ENCODE peak calls at places on chromosomes 6 and 20, in ten cellular contexts. D, A, C, G, J, R, T, I, O and L are unnamed samples. For H3K4me1, the result is how much of the 10 kb centered on the place peaks cover.

GRCh38 chr6:144745434-144745833 is 460.3 kb downstream of the UTRN start:
- DNase-seq in G (no peak), T (no peak), I (no peak), C (no peak), O (no peak), D (no peak), A (no peak), R (no peak), J (no peak), L (no peak)

GRCh38 chr6:114339706-114340105 is 3.1 kb downstream of the HS3ST5 start:
- DNase-seq in R (no peak), C (no peak), G (no peak), D (no peak), A (no peak), O (peak), T (no peak), I (no peak), J (no peak), L (no peak)

GRCh38 chr6:341914-342831 is 49.4 kb upstream of the IRF4 start:
- DNase-seq in I (no peak), A (no peak), R (no peak), T (no peak), J (no peak), O (no peak), G (no peak), D (no peak), C (no peak), L (no peak)

GRCh38 chr6:138434915-138435314 is 30.9 kb downstream of the HEBP2 start:
- DNase-seq in R (no peak), A (no peak), C (no peak), G (no peak), T (no peak), D (no peak), J (no peak), O (no peak), I (no peak), L (no peak)

GRCh38 chr6:122753688-122754056 is 25.8 kb upstream of the FABP7 start:
- DNase-seq in J (no peak), A (no peak), I (no peak), D (no peak), C (no peak), R (no peak), T (no peak), O (no peak), G (no peak), L (no peak)

GRCh38 chr20:20732641-20733040 is 20.2 kb upstream of the RALGAPA2 start:
- DNase-seq in T (no peak), J (no peak), A (no peak), R (no peak), I (no peak), C (peak), D (no peak), G (no peak), O (no peak), L (no peak)

GRCh38 chr6:148885154-148885870 is 138.5 kb downstream of the UST start:
- DNase-seq in A (no peak), T (no peak), R (no peak), O (peak), I (no peak), C (peak), D (no peak), J (no peak), G (no peak), L (no peak)

GRCh38 chr20:21812384-21812783 is 106.9 kb downstream of the PAX1 start:
- DNase-seq in C (no peak), G (no peak), A (no peak), J (no peak), O (no peak), D (no peak), I (no peak), R (no peak), T (no peak), L (no peak)

GRCh38 chr6:68628156-68628555 is 6.9 kb upstream of the ADGRB3 start:
- DNase-seq in J (no peak), A (no peak), R (no peak), I (no peak), G (no peak), D (no peak), T (no peak), C (no peak), O (no peak), L (no peak)

GRCh38 chr6:53731906-53732636 is 62.7 kb upstream of the LRRC1 start:
- DNase-seq in G (no peak), R (no peak), D (no peak), A (no peak), O (no peak), J (no peak), T (no peak), I (no peak), C (no peak), L (no peak)

GRCh38 chr6:103273048-103273447 is 1586.7 kb downstream of the HACE1 start:
- DNase-seq in R (no peak), C (no peak), O (no peak), G (peak), T (no peak), J (peak), I (peak), A (no peak), D (peak), L (no peak)

GRCh38 chr6:56953597-56954388 is 1.1 kb upstream of the BEND6 start:
- DNase-seq in A (no peak), R (no peak), O (no peak), G (peak), J (peak), T (no peak), D (no peak), I (peak), C (peak), L (no peak)

GRCh38 chr6:4872841-4873240 is 96.6 kb downstream of the CDYL start:
- DNase-seq in O (peak), R (no peak), J (no peak), C (peak), D (no peak), I (no peak), T (no peak), G (no peak), A (no peak), L (no peak)

GRCh38 chr20:49724637-49725606 is 11.2 kb upstream of the B4GALT5 start:
- DNase-seq in R (peak), J (no peak), D (peak), G (no peak), A (peak), O (peak), C (peak), T (no peak), I (no peak), L (no peak)

GRCh38 chr20:22577515-22578220 is 6.7 kb downstream of the FOXA2 start:
- DNase-seq in J (no peak), I (no peak), R (no peak), D (no peak), G (peak), T (no peak), A (no peak), C (no peak), O (no peak), L (no peak)

GRCh38 chr6:18423426-18423825 is 36.3 kb downstream of the RNF144B start:
- DNase-seq in A (no peak), C (no peak), G (no peak), T (no peak), R (no peak), D (no peak), J (no peak), O (no peak), I (no peak), L (no peak)

GRCh38 chr6:18424201-18424600 is 37.1 kb downstream of the RNF144B start:
- DNase-seq in A (no peak), I (no peak), G (no peak), J (peak), O (no peak), R (no peak), C (no peak), D (no peak), T (no peak), L (no peak)

GRCh38 chr6:18416341-18416679 is 29.2 kb downstream of the RNF144B start:
- DNase-seq in J (no peak), T (no peak), G (no peak), A (no peak), O (no peak), D (no peak), C (no peak), I (no peak), R (no peak), L (no peak)

GRCh38 chr6:18425218-18425617 is 38.1 kb downstream of the RNF144B start:
- DNase-seq in I (no peak), J (no peak), A (no peak), O (no peak), D (no peak), R (no peak), G (no peak), T (no peak), C (no peak), L (no peak)

DNA sequence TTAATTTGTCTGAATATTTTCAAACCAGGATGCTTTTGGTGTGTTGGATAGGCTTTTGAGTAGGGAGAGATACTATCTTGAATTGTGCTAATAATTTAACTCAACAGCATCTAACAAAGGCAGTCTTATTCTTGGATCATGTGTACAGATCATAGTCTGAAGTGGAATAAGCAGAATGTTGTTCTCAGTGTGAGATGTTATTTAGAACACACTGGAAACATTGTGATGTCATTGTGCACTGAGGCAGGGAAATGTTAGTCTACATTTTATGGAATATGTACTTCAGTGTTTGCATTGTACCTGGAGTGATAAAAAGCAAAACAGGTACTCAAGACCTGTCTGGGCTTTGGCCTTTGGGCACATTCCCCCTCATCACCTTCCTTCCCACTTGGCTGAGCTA is 35.0 kb downstream of the RNF144B start:
- DNase-seq in I (no peak), T (no peak), A (no peak), O (no peak), C (no peak), J (no peak), D (no peak), G (no peak), R (no peak), L (no peak)
- H3K4me1 ChIP-seq in I (under half), T (under half), A (under half), O (under half), C (under half), J (under half), D (under half), G (under half), R (under half), L (under half)

GRCh38 chr20:34312544-34313217 is 9.5 kb upstream of the AHCY start:
- DNase-seq in C (peak), R (peak), I (peak), J (peak), O (peak), A (peak), T (peak), G (peak), D (peak), L (peak)
- H3K4me3 ChIP-seq in C (no peak), R (peak), I (peak), J (no peak), O (peak), A (no peak), T (peak), G (no peak), D (no peak), L (no peak)

GRCh38 chr20:48683467-48684175 is 144.2 kb downstream of the PREX1 start:
- DNase-seq in J (no peak), A (no peak), T (no peak), G (no peak), I (no peak), D (no peak), R (no peak), O (no peak), C (no peak), L (no peak)

GRCh38 chr20:48687097-48687800 is 140.6 kb downstream of the PREX1 start:
- DNase-seq in O (no peak), G (no peak), A (no peak), C (no peak), I (no peak), D (no peak), T (no peak), R (no peak), J (no peak), L (no peak)

GRCh38 chr20:48686238-48687096 is 141.3 kb downstream of the PREX1 start:
- DNase-seq in O (no peak), I (no peak), D (no peak), R (peak), J (no peak), C (no peak), A (no peak), G (peak), T (no peak), L (no peak)

GRCh38 chr20:48684501-48685041 is 143.2 kb downstream of the PREX1 start:
- DNase-seq in J (no peak), C (no peak), O (no peak), D (no peak), T (no peak), A (no peak), I (no peak), G (no peak), R (no peak), L (no peak)

DNA sequence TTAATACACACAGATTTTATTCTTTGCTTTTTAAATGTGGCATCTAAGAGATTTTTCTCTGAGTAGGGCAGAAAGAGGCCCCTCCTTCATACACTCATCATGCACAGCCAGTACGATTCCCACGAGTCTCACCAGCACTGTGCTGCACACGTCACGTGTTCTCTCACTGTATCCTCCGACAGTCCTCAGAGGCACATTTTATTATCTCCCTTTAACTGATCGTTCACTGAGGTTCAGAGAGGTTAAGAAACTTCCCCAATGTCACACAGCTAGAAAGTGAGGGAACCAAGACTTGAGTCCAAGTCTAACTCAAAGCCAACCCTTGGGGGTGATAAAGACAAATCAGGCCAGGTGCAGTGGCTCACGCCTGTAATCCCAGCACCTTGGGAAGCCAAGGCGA is 142.5 kb downstream of the PREX1 start:
- DNase-seq in T (no peak), C (no peak), A (no peak), I (no peak), J (no peak), G (no peak), R (no peak), D (no peak), O (no peak), L (no peak)
- H3K27ac ChIP-seq in T (no peak), C (no peak), A (no peak), I (no peak), J (peak), G (no peak), R (no peak), D (no peak), O (no peak), L (no peak)

DNA sequence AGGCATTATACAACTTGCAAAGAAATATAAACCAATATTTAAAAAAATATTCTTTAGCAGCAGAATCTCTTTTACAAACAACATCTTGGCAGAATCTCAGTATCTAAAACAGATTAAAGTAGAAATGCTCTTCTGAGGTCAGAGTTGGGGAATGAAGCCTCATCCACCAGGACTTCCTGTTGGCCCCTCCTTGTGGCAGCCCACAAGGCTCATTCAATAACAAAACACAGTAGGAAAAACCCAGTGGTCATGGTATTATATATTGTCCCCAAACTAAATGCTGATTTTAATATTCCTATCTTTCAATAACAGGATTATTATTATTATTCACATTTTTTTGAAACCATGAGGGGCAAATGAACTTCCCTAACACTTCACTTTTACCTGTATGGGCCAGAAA is 368.6 kb downstream of the BTBD9 start:
- DNase-seq in R (no peak), T (no peak), C (no peak), A (no peak), I (no peak), J (no peak), D (no peak), O (peak), G (no peak), L (no peak)
- H3K4me1 ChIP-seq in R (under half), T (under half), C (under half), A (under half), I (under half), J (under half), D (under half), O (under half), G (under half), L (under half)

GRCh38 chr20:36542516-36543186 is 1.3 kb downstream of the MYL9 start:
- DNase-seq in R (no peak), G (no peak), T (no peak), A (peak), D (no peak), J (no peak), C (no peak), O (no peak), I (no peak), L (no peak)
- H3K4me3 ChIP-seq in R (peak), G (no peak), T (peak), A (peak), D (no peak), J (peak), C (no peak), O (peak), I (no peak), L (no peak)

GRCh38 chr6:27834879-27835549 is 77.2 kb downstream of the OR2B2 start:
- DNase-seq in I (no peak), T (no peak), R (no peak), A (no peak), G (no peak), O (no peak), D (peak), J (no peak), C (no peak), L (no peak)

GRCh38 chr6:27837636-27838512 is 74.3 kb downstream of the OR2B2 start:
- DNase-seq in D (peak), R (peak), G (peak), I (peak), O (peak), T (peak), A (peak), J (peak), C (peak), L (peak)

GRCh38 chr6:27836080-27836782 is 76.0 kb downstream of the OR2B2 start:
- DNase-seq in A (no peak), D (peak), I (no peak), G (no peak), O (no peak), T (no peak), J (no peak), R (no peak), C (no peak), L (no peak)

GRCh38 chr6:27836783-27837635 is 75.2 kb downstream of the OR2B2 start:
- DNase-seq in D (peak), R (no peak), T (no peak), G (peak), C (peak), O (peak), A (peak), J (peak), I (peak), L (peak)

GRCh38 chr6:27834384-27834783 is 77.8 kb downstream of the OR2B2 start:
- DNase-seq in I (no peak), C (no peak), O (no peak), A (no peak), G (no peak), D (no peak), T (no peak), J (no peak), R (no peak), L (no peak)
- H3K27ac ChIP-seq in I (peak), C (no peak), O (no peak), A (no peak), G (no peak), D (peak), T (no peak), J (no peak), R (no peak), L (peak)

GRCh38 chr6:43776115-43776798 is 6.2 kb downstream of the VEGFA start:
- DNase-seq in O (no peak), T (no peak), A (peak), G (no peak), I (no peak), D (no peak), J (no peak), C (no peak), R (no peak), L (no peak)
- H3K4me1 ChIP-seq in O (under half), T (under half), A (under half), G (under half), I (under half), D (under half), J (under half), C (under half), R (half or more), L (under half)

DNA sequence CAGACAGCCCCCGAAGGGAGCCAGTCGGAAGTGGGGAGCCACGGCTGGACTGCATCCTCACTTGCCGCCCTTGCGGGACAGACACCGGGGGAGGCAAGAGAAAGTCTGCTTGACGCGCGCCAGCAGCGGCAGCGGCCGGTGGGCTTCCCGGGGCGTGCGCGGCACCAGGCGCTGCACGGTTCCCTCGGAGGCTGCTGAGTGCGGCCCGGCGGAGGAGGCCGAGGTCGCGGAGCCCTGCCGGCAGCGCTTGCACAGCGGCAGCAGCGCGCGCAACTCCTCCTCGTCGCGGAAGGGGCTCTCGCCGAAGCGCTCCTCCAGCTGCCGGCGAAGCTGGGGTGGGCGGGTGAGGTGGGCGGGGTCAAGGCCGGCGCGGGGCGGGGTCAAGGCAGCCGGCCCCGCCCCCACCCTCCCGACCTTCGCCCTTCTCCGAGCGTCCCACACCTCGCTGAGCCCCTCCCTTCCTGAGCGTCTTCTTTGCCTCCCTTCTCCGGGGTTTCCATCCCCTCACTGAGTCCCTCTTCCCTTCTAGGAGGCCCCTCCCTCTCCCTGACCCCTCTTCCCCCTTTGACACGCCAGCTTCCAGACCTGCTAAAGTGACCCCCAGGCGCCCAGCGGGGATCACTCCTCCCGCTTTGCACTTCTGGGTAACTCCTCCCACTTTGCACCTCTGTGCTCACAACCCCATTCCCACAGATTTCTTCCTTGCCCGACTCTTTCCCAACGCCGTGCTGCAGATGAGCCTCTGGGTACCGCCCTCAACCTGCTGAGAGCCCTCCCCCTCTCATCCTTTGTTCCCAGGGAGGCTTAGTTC is 8.8 kb downstream of the DUSP15 start:
- DNase-seq in J (peak), G (peak), C (peak), O (peak), A (no peak), T (peak), D (peak), I (peak), R (peak), L (peak)
- H3K4me3 ChIP-seq in J (peak), G (peak), C (peak), O (peak), A (peak), T (peak), D (peak), I (peak), R (peak), L (peak)

GRCh38 chr20:48709292-48709691 is 118.5 kb downstream of the PREX1 start:
- DNase-seq in J (no peak), C (no peak), I (no peak), D (no peak), O (no peak), G (no peak), R (no peak), T (no peak), A (peak), L (peak)
- H3K27ac ChIP-seq in J (no peak), C (no peak), I (no peak), D (no peak), O (no peak), G (no peak), R (no peak), T (no peak), A (no peak), L (no peak)

GRCh38 chr20:57317316-57317788 is 12.3 kb upstream of the SPO11 start:
- DNase-seq in C (no peak), T (no peak), R (no peak), A (no peak), G (no peak), D (no peak), I (no peak), O (no peak), J (no peak), L (no peak)
- H3K4me1 ChIP-seq in C (under half), T (under half), R (under half), A (under half), G (under half), D (half or more), I (under half), O (under half), J (under half), L (under half)